ENCODE peak calls at places on chromosome 13, in seven cellular contexts. One of them, this sample, is unnamed.

GRCh38 chr13:37443538-37443937 is 155.0 kb downstream of the POSTN start:
- DNase-seq in K562: no peak
- DNase-seq in fibroblast of lung: peak
- DNase-seq in hepatocyte: no peak
- DNase-seq in HCT116: no peak
- DNase-seq in DND-41: no peak
- DNase-seq in neural progenitor cell: no peak
- DNase-seq in this sample: peak

GRCh38 chr13:36905944-36906343 is 14.1 kb downstream of the SMAD9 start:
- DNase-seq in K562: no peak
- DNase-seq in fibroblast of lung: no peak
- DNase-seq in hepatocyte: no peak
- DNase-seq in HCT116: no peak
- DNase-seq in DND-41: no peak
- DNase-seq in neural progenitor cell: no peak
- DNase-seq in this sample: no peak

GRCh38 chr13:44198826-44199225 is 174.8 kb upstream of the SERP2 start:
- DNase-seq in K562: no peak
- DNase-seq in fibroblast of lung: no peak
- DNase-seq in hepatocyte: no peak
- DNase-seq in HCT116: no peak
- DNase-seq in DND-41: no peak
- DNase-seq in neural progenitor cell: no peak
- DNase-seq in this sample: no peak

GRCh38 chr13:74243637-74244526 is 109.7 kb upstream of the KLF12 start:
- DNase-seq in K562: no peak
- DNase-seq in fibroblast of lung: peak
- DNase-seq in hepatocyte: no peak
- DNase-seq in HCT116: no peak
- DNase-seq in DND-41: no peak
- DNase-seq in neural progenitor cell: no peak
- DNase-seq in this sample: peak

GRCh38 chr13:41700790-41701310 is 243.5 kb downstream of the RGCC start:
- DNase-seq in K562: no peak
- DNase-seq in fibroblast of lung: peak
- DNase-seq in hepatocyte: peak
- DNase-seq in HCT116: no peak
- DNase-seq in DND-41: no peak
- DNase-seq in neural progenitor cell: no peak
- DNase-seq in this sample: peak

GRCh38 chr13:77741587-77741972 is 44.1 kb downstream of the SLAIN1 start:
- DNase-seq in K562: no peak
- DNase-seq in fibroblast of lung: no peak
- DNase-seq in hepatocyte: no peak
- DNase-seq in HCT116: no peak
- DNase-seq in DND-41: no peak
- DNase-seq in neural progenitor cell: no peak
- DNase-seq in this sample: no peak

GRCh38 chr13:41315466-41316047 is 4.5 kb downstream of the NAA16 start:
- DNase-seq in K562: no peak
- DNase-seq in fibroblast of lung: peak
- DNase-seq in hepatocyte: no peak
- DNase-seq in HCT116: no peak
- DNase-seq in DND-41: no peak
- DNase-seq in neural progenitor cell: no peak
- DNase-seq in this sample: peak

GRCh38 chr13:104414181-104414580 is 1348.0 kb upstream of the SLC10A2 start:
- DNase-seq in K562: no peak
- DNase-seq in fibroblast of lung: no peak
- DNase-seq in hepatocyte: no peak
- DNase-seq in HCT116: no peak
- DNase-seq in DND-41: no peak
- DNase-seq in neural progenitor cell: no peak
- DNase-seq in this sample: no peak

GRCh38 chr13:109274188-109274821 is 512.1 kb downstream of the IRS2 start:
- DNase-seq in K562: no peak
- DNase-seq in fibroblast of lung: peak
- DNase-seq in hepatocyte: peak
- DNase-seq in HCT116: no peak
- DNase-seq in DND-41: no peak
- DNase-seq in neural progenitor cell: peak
- DNase-seq in this sample: peak

GRCh38 chr13:30830638-30830965 is 75.5 kb upstream of the MEDAG start:
- DNase-seq in K562: no peak
- DNase-seq in fibroblast of lung: no peak
- DNase-seq in hepatocyte: peak
- DNase-seq in HCT116: peak
- DNase-seq in DND-41: no peak
- DNase-seq in neural progenitor cell: no peak
- DNase-seq in this sample: no peak

GRCh38 chr13:82291852-82292251 is 1590.4 kb downstream of the SLITRK1 start:
- DNase-seq in K562: no peak
- DNase-seq in fibroblast of lung: no peak
- DNase-seq in hepatocyte: no peak
- DNase-seq in HCT116: no peak
- DNase-seq in DND-41: no peak
- DNase-seq in neural progenitor cell: no peak
- DNase-seq in this sample: no peak

GRCh38 chr13:40406405-40407138 is 259.9 kb downstream of the FOXO1 start:
- DNase-seq in K562: no peak
- DNase-seq in fibroblast of lung: peak
- DNase-seq in hepatocyte: peak
- DNase-seq in HCT116: peak
- DNase-seq in DND-41: no peak
- DNase-seq in neural progenitor cell: no peak
- DNase-seq in this sample: peak

GRCh38 chr13:70630247-70630646 is 522.0 kb upstream of the KLHL1 start:
- DNase-seq in K562: no peak
- DNase-seq in fibroblast of lung: no peak
- DNase-seq in hepatocyte: no peak
- DNase-seq in HCT116: no peak
- DNase-seq in DND-41: no peak
- DNase-seq in neural progenitor cell: no peak
- DNase-seq in this sample: no peak

GRCh38 chr13:37616131-37616530 is 17.6 kb upstream of the POSTN start:
- DNase-seq in K562: no peak
- DNase-seq in fibroblast of lung: no peak
- DNase-seq in hepatocyte: no peak
- DNase-seq in HCT116: no peak
- DNase-seq in DND-41: no peak
- DNase-seq in neural progenitor cell: no peak
- DNase-seq in this sample: peak

GRCh38 chr13:48489003-48489402 is 43.9 kb downstream of the RCBTB2 start:
- DNase-seq in K562: no peak
- DNase-seq in fibroblast of lung: no peak
- DNase-seq in hepatocyte: no peak
- DNase-seq in HCT116: no peak
- DNase-seq in DND-41: no peak
- DNase-seq in neural progenitor cell: no peak
- DNase-seq in this sample: no peak

GRCh38 chr13:35836476-35836875 is 294.7 kb downstream of the DCLK1 start:
- DNase-seq in K562: no peak
- DNase-seq in fibroblast of lung: no peak
- DNase-seq in hepatocyte: no peak
- DNase-seq in HCT116: no peak
- DNase-seq in DND-41: no peak
- DNase-seq in neural progenitor cell: no peak
- DNase-seq in this sample: no peak

GRCh38 chr13:110869805-110870706 is 44.8 kb downstream of the ANKRD10 start:
- DNase-seq in K562: peak
- DNase-seq in fibroblast of lung: peak
- DNase-seq in hepatocyte: peak
- DNase-seq in HCT116: peak
- DNase-seq in DND-41: no peak
- DNase-seq in neural progenitor cell: peak
- DNase-seq in this sample: peak

GRCh38 chr13:59363950-59364349 is 799.8 kb downstream of the DIAPH3 start:
- DNase-seq in K562: no peak
- DNase-seq in fibroblast of lung: no peak
- DNase-seq in hepatocyte: no peak
- DNase-seq in HCT116: no peak
- DNase-seq in DND-41: no peak
- DNase-seq in neural progenitor cell: no peak
- DNase-seq in this sample: no peak

GRCh38 chr13:70792121-70792520 is 683.9 kb upstream of the KLHL1 start:
- DNase-seq in K562: no peak
- DNase-seq in fibroblast of lung: no peak
- DNase-seq in hepatocyte: no peak
- DNase-seq in HCT116: no peak
- DNase-seq in DND-41: no peak
- DNase-seq in neural progenitor cell: peak
- DNase-seq in this sample: no peak

GRCh38 chr13:42048625-42049453 is at the start of gene DGKH:
- DNase-seq in K562: peak
- DNase-seq in fibroblast of lung: peak
- DNase-seq in hepatocyte: peak
- DNase-seq in HCT116: peak
- DNase-seq in DND-41: peak
- DNase-seq in neural progenitor cell: peak
- DNase-seq in this sample: peak

GRCh38 chr13:80242728-80243427 is 98.0 kb downstream of the SPRY2 start:
- DNase-seq in K562: no peak
- DNase-seq in fibroblast of lung: no peak
- DNase-seq in hepatocyte: no peak
- DNase-seq in HCT116: no peak
- DNase-seq in DND-41: no peak
- DNase-seq in neural progenitor cell: no peak
- DNase-seq in this sample: no peak

GRCh38 chr13:52085416-52085815 is 43.5 kb downstream of the NEK5 start:
- DNase-seq in K562: no peak
- DNase-seq in fibroblast of lung: peak
- DNase-seq in hepatocyte: peak
- DNase-seq in HCT116: no peak
- DNase-seq in DND-41: no peak
- DNase-seq in neural progenitor cell: no peak
- DNase-seq in this sample: peak

GRCh38 chr13:23626730-23627129 is 56.5 kb downstream of the TNFRSF19 start:
- DNase-seq in K562: no peak
- DNase-seq in fibroblast of lung: no peak
- DNase-seq in hepatocyte: no peak
- DNase-seq in HCT116: no peak
- DNase-seq in DND-41: no peak
- DNase-seq in neural progenitor cell: no peak
- DNase-seq in this sample: no peak

GRCh38 chr13:114015111-114015551 is 41.3 kb upstream of the C13orf46 start:
- DNase-seq in K562: no peak
- DNase-seq in fibroblast of lung: no peak
- DNase-seq in hepatocyte: no peak
- DNase-seq in HCT116: no peak
- DNase-seq in DND-41: no peak
- DNase-seq in neural progenitor cell: no peak
- DNase-seq in this sample: no peak

GRCh38 chr13:48944221-48944620 is 31.5 kb upstream of the FNDC3A start:
- DNase-seq in K562: no peak
- DNase-seq in fibroblast of lung: peak
- DNase-seq in hepatocyte: no peak
- DNase-seq in HCT116: no peak
- DNase-seq in DND-41: no peak
- DNase-seq in neural progenitor cell: no peak
- DNase-seq in this sample: no peak

GRCh38 chr13:78609464-78610205 is 6.3 kb upstream of the POU4F1 start:
- DNase-seq in K562: no peak
- DNase-seq in fibroblast of lung: peak
- DNase-seq in hepatocyte: no peak
- DNase-seq in HCT116: no peak
- DNase-seq in DND-41: no peak
- DNase-seq in neural progenitor cell: peak
- DNase-seq in this sample: no peak

GRCh38 chr13:55534306-55534705 is 1606.4 kb upstream of the PRR20A start:
- DNase-seq in K562: no peak
- DNase-seq in fibroblast of lung: no peak
- DNase-seq in hepatocyte: no peak
- DNase-seq in HCT116: no peak
- DNase-seq in DND-41: no peak
- DNase-seq in neural progenitor cell: no peak
- DNase-seq in this sample: no peak

DNA sequence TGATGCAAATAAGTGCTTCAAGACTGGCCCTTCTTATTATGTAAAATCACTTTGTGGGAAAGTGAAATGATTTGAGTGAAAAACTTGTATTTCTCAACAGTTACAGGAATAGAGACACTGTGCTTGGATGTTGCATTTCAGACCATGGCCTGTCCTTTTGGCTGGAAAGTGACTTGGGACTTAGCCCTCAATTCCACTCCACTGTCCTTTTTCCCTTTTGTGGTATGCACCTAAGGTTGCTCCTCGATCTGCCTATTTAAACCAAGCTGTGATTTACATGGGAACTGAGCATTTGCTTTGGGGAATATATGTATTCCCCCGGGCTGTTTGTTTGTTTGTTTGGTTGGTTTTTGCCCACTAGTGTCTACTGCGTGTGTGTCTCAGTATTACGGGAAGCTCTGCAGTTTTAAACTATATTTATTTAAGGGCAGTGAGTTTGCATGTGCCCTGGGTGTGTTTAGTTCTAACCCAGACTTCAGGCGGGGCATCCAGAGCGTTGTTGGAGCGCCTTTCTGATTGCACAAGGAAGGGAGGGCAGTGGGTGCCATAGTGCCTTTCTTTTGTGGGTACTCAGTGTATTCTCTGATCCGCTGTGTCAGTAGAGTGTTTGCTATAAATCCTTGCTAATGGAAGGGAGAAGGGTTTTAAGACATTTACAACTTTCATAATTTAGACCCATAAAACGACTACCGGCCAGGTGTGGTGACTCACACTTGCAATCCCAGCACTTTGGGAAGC is 18.2 kb upstream of the RNF113B start:
- DNase-seq in K562: no peak
- DNase-seq in fibroblast of lung: no peak
- DNase-seq in hepatocyte: no peak
- DNase-seq in HCT116: no peak
- DNase-seq in DND-41: no peak
- DNase-seq in neural progenitor cell: no peak
- DNase-seq in this sample: no peak
- TF ChIP-seq EZH2 in K562: no peak
- TF ChIP-seq EZH2 in fibroblast of lung: no peak
- TF ChIP-seq EZH2 in hepatocyte: no peak
- TF ChIP-seq EZH2 in HCT116: no peak
- TF ChIP-seq EZH2 in DND-41: no peak
- TF ChIP-seq EZH2 in neural progenitor cell: no peak
- TF ChIP-seq EZH2 in this sample: no peak

GRCh38 chr13:99987180-99988047 is 5.8 kb downstream of the ZIC2 start:
- DNase-seq in K562: no peak
- DNase-seq in fibroblast of lung: no peak
- DNase-seq in hepatocyte: no peak
- DNase-seq in HCT116: no peak
- DNase-seq in DND-41: no peak
- DNase-seq in neural progenitor cell: peak
- DNase-seq in this sample: no peak
- TF ChIP-seq EZH2 in K562: no peak
- TF ChIP-seq EZH2 in fibroblast of lung: peak
- TF ChIP-seq EZH2 in hepatocyte: peak
- TF ChIP-seq EZH2 in HCT116: no peak
- TF ChIP-seq EZH2 in DND-41: no peak
- TF ChIP-seq EZH2 in neural progenitor cell: no peak
- TF ChIP-seq EZH2 in this sample: no peak

GRCh38 chr13:112068531-112069062 is 1.6 kb downstream of the SOX1 start:
- DNase-seq in K562: no peak
- DNase-seq in fibroblast of lung: no peak
- DNase-seq in hepatocyte: no peak
- DNase-seq in HCT116: no peak
- DNase-seq in DND-41: no peak
- DNase-seq in neural progenitor cell: peak
- DNase-seq in this sample: no peak
- TF ChIP-seq EZH2 in K562: no peak
- TF ChIP-seq EZH2 in fibroblast of lung: no peak
- TF ChIP-seq EZH2 in hepatocyte: no peak
- TF ChIP-seq EZH2 in HCT116: no peak
- TF ChIP-seq EZH2 in DND-41: no peak
- TF ChIP-seq EZH2 in neural progenitor cell: no peak
- TF ChIP-seq EZH2 in this sample: peak

GRCh38 chr13:46402178-46402577 is 15.1 kb upstream of the RUBCNL start:
- DNase-seq in K562: no peak
- DNase-seq in fibroblast of lung: no peak
- DNase-seq in hepatocyte: no peak
- DNase-seq in HCT116: no peak
- DNase-seq in DND-41: no peak
- DNase-seq in neural progenitor cell: no peak
- DNase-seq in this sample: no peak
- TF ChIP-seq EZH2 in K562: no peak
- TF ChIP-seq EZH2 in fibroblast of lung: no peak
- TF ChIP-seq EZH2 in hepatocyte: no peak
- TF ChIP-seq EZH2 in HCT116: no peak
- TF ChIP-seq EZH2 in DND-41: no peak
- TF ChIP-seq EZH2 in neural progenitor cell: no peak
- TF ChIP-seq EZH2 in this sample: no peak